ENCODE peak calls at places on chromosomes 6 and 20, in four cellular contexts. L, N, A and C are unnamed samples.

GRCh38 chr6:81731814-81732213 is 20.7 kb downstream of the TENT5A start:
- DNase-seq in A (no peak), L (no peak), N (no peak), C (no peak)

GRCh38 chr6:132491303-132491702 is 21.6 kb downstream of the STX7 start:
- DNase-seq in A (no peak), N (no peak), L (peak), C (no peak)

GRCh38 chr20:47727170-47727880 is 58.0 kb downstream of the SULF2 start:
- DNase-seq in A (no peak), N (no peak), L (no peak), C (peak)

GRCh38 chr6:8905647-8906231 is 470.4 kb upstream of the SLC35B3 start:
- DNase-seq in A (no peak), L (no peak), N (no peak), C (no peak)

GRCh38 chr6:38846844-38847243 is 131.7 kb downstream of the DNAH8 start:
- DNase-seq in A (no peak), L (peak), N (no peak), C (no peak)

GRCh38 chr6:41424370-41425058 is 89.1 kb downstream of the NCR2 start:
- DNase-seq in N (peak), A (peak), L (peak), C (peak)

GRCh38 chr20:48709292-48709691 is 118.5 kb downstream of the PREX1 start:
- DNase-seq in N (no peak), L (no peak), A (no peak), C (no peak)

GRCh38 chr6:52591832-52592231 is 15.0 kb upstream of the TRAM2 start:
- DNase-seq in A (no peak), L (no peak), N (no peak), C (no peak)

GRCh38 chr6:88982720-88983119 is 19.3 kb upstream of the RNGTT start:
- DNase-seq in A (no peak), L (peak), N (peak), C (no peak)

GRCh38 chr6:147213772-147214171 is 9.6 kb downstream of the STXBP5 start:
- DNase-seq in L (no peak), N (no peak), A (no peak), C (no peak)

GRCh38 chr6:109076421-109076820 is 18.2 kb downstream of the SESN1 start:
- DNase-seq in A (no peak), L (peak), N (peak), C (no peak)

GRCh38 chr6:25369043-25369442 is 89.9 kb downstream of the CARMIL1 start:
- DNase-seq in N (no peak), L (no peak), A (no peak), C (no peak)

GRCh38 chr6:104789770-104790190 is 69.9 kb downstream of the HACE1 start:
- DNase-seq in L (peak), N (peak), A (no peak), C (no peak)

GRCh38 chr20:43590036-43590391 is 723 bp upstream of the IFT52 start:
- DNase-seq in L (no peak), N (no peak), A (no peak), C (no peak)

GRCh38 chr20:61049684-61050083 is 202.4 kb upstream of the CDH4 start:
- DNase-seq in N (no peak), A (no peak), L (no peak), C (no peak)

GRCh38 chr20:54025166-54025835 is 45.1 kb downstream of the BCAS1 start:
- DNase-seq in L (peak), N (no peak), A (no peak), C (no peak)

GRCh38 chr6:43990275-43990626 is 137.0 kb downstream of the MRPL14 start:
- DNase-seq in L (no peak), N (no peak), A (no peak), C (no peak)

GRCh38 chr6:79605968-79606764 is 25.0 kb upstream of the SH3BGRL2 start:
- DNase-seq in L (no peak), A (no peak), N (no peak), C (no peak)

GRCh38 chr20:13814672-13815071 is 29.8 kb downstream of the NDUFAF5 start:
- DNase-seq in A (no peak), N (no peak), L (no peak), C (no peak)

GRCh38 chr20:61798632-61799031 is 267.0 kb downstream of the TAF4 start:
- DNase-seq in A (no peak), L (no peak), N (no peak), C (no peak)

GRCh38 chr6:112086744-112087135 is 542 bp downstream of the TUBE1 start:
- DNase-seq in N (no peak), A (no peak), L (peak), C (no peak)

GRCh38 chr6:10248378-10248843 is 166.5 kb downstream of the TFAP2A start:
- DNase-seq in L (no peak), N (no peak), A (no peak), C (no peak)

GRCh38 chr6:13140972-13141371 is 187.4 kb downstream of the TBC1D7 start:
- DNase-seq in N (no peak), L (no peak), A (no peak), C (no peak)

GRCh38 chr20:61661583-61661982 is 404.1 kb downstream of the TAF4 start:
- DNase-seq in L (no peak), A (no peak), N (no peak), C (no peak)

GRCh38 chr20:18057106-18057993 is at the start of gene OVOL2:
- DNase-seq in A (no peak), N (peak), L (no peak), C (no peak)

GRCh38 chr6:2257358-2257757 is 12.0 kb upstream of the GMDS start:
- DNase-seq in N (no peak), A (no peak), L (no peak), C (no peak)

GRCh38 chr6:3304500-3305215 is 45.9 kb downstream of the PSMG4 start:
- DNase-seq in A (no peak), N (no peak), L (no peak), C (no peak)

GRCh38 chr6:99334526-99335127 is 14.8 kb downstream of the FAXC start:
- DNase-seq in L (peak), A (no peak), N (no peak), C (no peak)

GRCh38 chr6:162974685-162975084 is 246.9 kb downstream of the PACRG start:
- DNase-seq in L (no peak), N (no peak), A (no peak), C (no peak)

GRCh38 chr6:64049736-64050135 is 414.1 kb downstream of the PHF3 start:
- DNase-seq in N (no peak), L (no peak), A (no peak), C (no peak)

GRCh38 chr6:37779111-37779800 is 40.3 kb upstream of the ZFAND3 start:
- DNase-seq in A (no peak), N (no peak), L (no peak), C (no peak)

GRCh38 chr6:39942903-39943580 is 8.8 kb upstream of the MOCS1 start:
- DNase-seq in L (no peak), A (no peak), N (no peak), C (no peak)

GRCh38 chr6:106715922-106716321 is 86.5 kb downstream of the QRSL1 start:
- DNase-seq in L (no peak), N (no peak), A (no peak), C (no peak)

GRCh38 chr6:158538741-158539140 is 21.1 kb upstream of the TMEM181 start:
- DNase-seq in A (no peak), L (no peak), N (no peak), C (no peak)

GRCh38 chr6:161439093-161439492 is 165.2 kb upstream of the AGPAT4 start:
- DNase-seq in A (no peak), N (no peak), L (peak), C (peak)

GRCh38 chr6:25641377-25641776 is 10.6 kb upstream of the SCGN start:
- DNase-seq in N (no peak), L (no peak), A (no peak), C (no peak)

GRCh38 chr20:34522969-34523871 is 7.0 kb downstream of the DYNLRB1 start:
- DNase-seq in L (peak), N (peak), A (peak), C (peak)

GRCh38 chr20:63100401-63100925 is 93.7 kb upstream of the BHLHE23 start:
- DNase-seq in L (no peak), N (no peak), A (no peak), C (no peak)